ENCODE peak calls at places on chromosome 6, in eight cellular contexts. B, Y, A, W, C, L, J and N are unnamed samples.

GRCh38 chr6:125507987-125508655 is 206.4 kb upstream of the HDDC2 start:
- DNase-seq in B (no peak), Y (no peak), A (no peak), W (no peak), C (no peak), L (peak), J (peak), N (peak)

GRCh38 chr6:37021356-37022129 is 16.1 kb downstream of the FGD2 start:
- DNase-seq in B (no peak), Y (no peak), A (peak), W (peak), C (peak), L (peak), J (no peak), N (peak)

GRCh38 chr6:157226761-157227160 is 96.6 kb downstream of the TMEM242 start:
- DNase-seq in B (no peak), Y (no peak), A (peak), W (no peak), C (no peak), L (no peak), J (no peak), N (no peak)

GRCh38 chr6:125974214-125974866 is 12.0 kb upstream of the TRMT11 start:
- DNase-seq in B (no peak), Y (no peak), A (peak), W (no peak), C (no peak), L (peak), J (peak), N (peak)

GRCh38 chr6:33080127-33081089 is 4.6 kb downstream of the HLA-DPB1 start:
- DNase-seq in B (peak), Y (peak), A (peak), W (peak), C (no peak), L (peak), J (no peak), N (peak)

GRCh38 chr6:135087803-135088202 is 33.2 kb upstream of the HBS1L start:
- DNase-seq in B (no peak), Y (no peak), A (no peak), W (no peak), C (peak), L (peak), J (no peak), N (no peak)

GRCh38 chr6:147170269-147170668 is 33.9 kb upstream of the STXBP5 start:
- DNase-seq in B (no peak), Y (no peak), A (peak), W (no peak), C (no peak), L (peak), J (no peak), N (peak)

GRCh38 chr6:146361367-146361924 is 182.2 kb upstream of the RAB32 start:
- DNase-seq in B (no peak), Y (no peak), A (peak), W (no peak), C (no peak), L (peak), J (no peak), N (peak)

GRCh38 chr6:89792881-89793280 is 26.7 kb downstream of the MDN1 start:
- DNase-seq in B (no peak), Y (no peak), A (peak), W (no peak), C (no peak), L (peak), J (no peak), N (peak)

GRCh38 chr6:156919819-156920379 is 142.7 kb downstream of the ARID1B start:
- DNase-seq in B (no peak), Y (no peak), A (no peak), W (no peak), C (no peak), L (no peak), J (no peak), N (no peak)

GRCh38 chr6:27471365-27472115 is 1.4 kb downstream of the ZNF184 start:
- DNase-seq in B (no peak), Y (no peak), A (no peak), W (no peak), C (no peak), L (peak), J (no peak), N (no peak)

GRCh38 chr6:788058-788457 is 95.1 kb upstream of the EXOC2 start:
- DNase-seq in B (no peak), Y (no peak), A (no peak), W (no peak), C (peak), L (no peak), J (no peak), N (no peak)

GRCh38 chr6:134250776-134251175 is 67.1 kb downstream of the SGK1 start:
- DNase-seq in B (no peak), Y (no peak), A (no peak), W (no peak), C (no peak), L (no peak), J (no peak), N (no peak)

GRCh38 chr6:129644567-129645015 is 65.4 kb downstream of the ARHGAP18 start:
- DNase-seq in B (no peak), Y (no peak), A (peak), W (no peak), C (no peak), L (peak), J (no peak), N (peak)

GRCh38 chr6:6596529-6596928 is 8.0 kb downstream of the LY86 start:
- DNase-seq in B (no peak), Y (no peak), A (no peak), W (no peak), C (no peak), L (no peak), J (no peak), N (no peak)

GRCh38 chr6:133888931-133889556 is at the start of gene TCF21:
- DNase-seq in B (peak), Y (peak), A (peak), W (peak), C (no peak), L (peak), J (no peak), N (no peak)

GRCh38 chr6:42390228-42390934 is 61.3 kb downstream of the TRERF1 start:
- DNase-seq in B (no peak), Y (no peak), A (no peak), W (no peak), C (peak), L (no peak), J (no peak), N (no peak)

GRCh38 chr6:4563877-4564276 is 212.3 kb upstream of the CDYL start:
- DNase-seq in B (no peak), Y (no peak), A (no peak), W (no peak), C (no peak), L (no peak), J (no peak), N (no peak)

GRCh38 chr6:26739811-26740210 is 80.3 kb upstream of the ZNF322 start:
- DNase-seq in B (no peak), Y (no peak), A (no peak), W (no peak), C (no peak), L (no peak), J (no peak), N (no peak)

GRCh38 chr6:109824105-109824504 is 133.0 kb downstream of the FIG4 start:
- DNase-seq in B (no peak), Y (no peak), A (no peak), W (no peak), C (no peak), L (no peak), J (no peak), N (peak)

GRCh38 chr6:51147756-51148155 is 329.1 kb downstream of the TFAP2B start:
- DNase-seq in B (no peak), Y (no peak), A (no peak), W (no peak), C (no peak), L (no peak), J (no peak), N (no peak)

GRCh38 chr6:28522594-28523557 is 2.8 kb upstream of the GPX5 start:
- DNase-seq in B (no peak), Y (no peak), A (no peak), W (peak), C (peak), L (no peak), J (no peak), N (no peak)

GRCh38 chr6:32845381-32845884 is 1.6 kb upstream of the PSMB8 start:
- DNase-seq in B (no peak), Y (no peak), A (no peak), W (no peak), C (peak), L (no peak), J (no peak), N (no peak)

GRCh38 chr6:144351741-144352140 is 66.6 kb downstream of the UTRN start:
- DNase-seq in B (no peak), Y (no peak), A (no peak), W (no peak), C (no peak), L (no peak), J (no peak), N (no peak)

GRCh38 chr6:122792796-122793195 is 3.7 kb downstream of the SMPDL3A start:
- DNase-seq in B (no peak), Y (no peak), A (peak), W (no peak), C (no peak), L (no peak), J (no peak), N (no peak)

GRCh38 chr6:97195117-97195516 is 87.9 kb downstream of the MMS22L start:
- DNase-seq in B (no peak), Y (no peak), A (peak), W (no peak), C (no peak), L (no peak), J (no peak), N (no peak)

GRCh38 chr6:36769161-36769675 is 70.0 kb downstream of the CPNE5 start:
- DNase-seq in B (no peak), Y (no peak), A (no peak), W (no peak), C (no peak), L (no peak), J (no peak), N (peak)

GRCh38 chr6:33885121-33886057 is 81.6 kb upstream of the MLN start:
- DNase-seq in B (peak), Y (peak), A (no peak), W (no peak), C (no peak), L (peak), J (no peak), N (peak)

GRCh38 chr6:131161987-131162386 is 26.7 kb downstream of the AKAP7 start:
- DNase-seq in B (no peak), Y (no peak), A (no peak), W (no peak), C (no peak), L (no peak), J (no peak), N (no peak)

GRCh38 chr6:38725414-38726183 is 10.5 kb downstream of the DNAH8 start:
- DNase-seq in B (no peak), Y (no peak), A (no peak), W (no peak), C (no peak), L (no peak), J (no peak), N (peak)

GRCh38 chr6:36840471-36841461 is 1.5 kb upstream of the CPNE5 start:
- DNase-seq in B (peak), Y (no peak), A (no peak), W (peak), C (peak), L (peak), J (no peak), N (no peak)

GRCh38 chr6:99362644-99363268 is 13.3 kb upstream of the FAXC start:
- DNase-seq in B (no peak), Y (no peak), A (no peak), W (no peak), C (no peak), L (no peak), J (no peak), N (no peak)